ENCODE peak calls at places on chromosomes 6 and 20, in four cellular contexts. R is A549, W is lower lobe of right lung, C is pancreas. Q is an unnamed sample.

GRCh38 chr20:15248618-15249395 is 911.4 kb upstream of the FLRT3 start:
- DNase-seq in R (no peak), W (no peak), C (no peak), Q (no peak)

GRCh38 chr6:116292553-116292952 is 12.8 kb upstream of the TSPYL1 start:
- DNase-seq in R (no peak), W (no peak), C (no peak), Q (no peak)

GRCh38 chr20:36591281-36591680 is 14.3 kb upstream of the RAB5IF start:
- DNase-seq in R (no peak), W (no peak), C (no peak), Q (peak)

GRCh38 chr6:103797738-103798137 is 1062.0 kb downstream of the HACE1 start:
- DNase-seq in R (no peak), W (no peak), C (no peak), Q (no peak)

GRCh38 chr6:106163446-106163965 is 77.4 kb downstream of the PRDM1 start:
- DNase-seq in R (no peak), W (peak), C (no peak), Q (no peak)

GRCh38 chr20:58458342-58459057 is 56.7 kb downstream of the APCDD1L start:
- DNase-seq in R (no peak), W (no peak), C (no peak), Q (no peak)

GRCh38 chr6:34370371-34370770 is 22.1 kb downstream of the NUDT3 start:
- DNase-seq in R (no peak), W (no peak), C (no peak), Q (no peak)

GRCh38 chr6:30555428-30556005 is 772 bp downstream of the GNL1 start:
- DNase-seq in R (no peak), W (peak), C (peak), Q (peak)

GRCh38 chr6:97215157-97215769 is 67.8 kb downstream of the MMS22L start:
- DNase-seq in R (peak), W (no peak), C (no peak), Q (peak)

GRCh38 chr20:36439040-36439730 is 102.1 kb upstream of the MYL9 start:
- DNase-seq in R (peak), W (peak), C (peak), Q (peak)

GRCh38 chr20:63750807-63751470 is 11.4 kb downstream of the SLC2A4RG start:
- DNase-seq in R (no peak), W (no peak), C (no peak), Q (no peak)

GRCh38 chr6:129481706-129482105 is 228.3 kb downstream of the ARHGAP18 start:
- DNase-seq in R (no peak), W (no peak), C (no peak), Q (no peak)

GRCh38 chr6:129486333-129486732 is 223.6 kb downstream of the ARHGAP18 start:
- DNase-seq in R (no peak), W (no peak), C (no peak), Q (no peak)

GRCh38 chr6:129489215-129489765 is 220.7 kb downstream of the ARHGAP18 start:
- DNase-seq in R (no peak), W (no peak), C (no peak), Q (no peak)

GRCh38 chr6:129488313-129488712 is 221.7 kb downstream of the ARHGAP18 start:
- DNase-seq in R (no peak), W (no peak), C (no peak), Q (no peak)

DNA sequence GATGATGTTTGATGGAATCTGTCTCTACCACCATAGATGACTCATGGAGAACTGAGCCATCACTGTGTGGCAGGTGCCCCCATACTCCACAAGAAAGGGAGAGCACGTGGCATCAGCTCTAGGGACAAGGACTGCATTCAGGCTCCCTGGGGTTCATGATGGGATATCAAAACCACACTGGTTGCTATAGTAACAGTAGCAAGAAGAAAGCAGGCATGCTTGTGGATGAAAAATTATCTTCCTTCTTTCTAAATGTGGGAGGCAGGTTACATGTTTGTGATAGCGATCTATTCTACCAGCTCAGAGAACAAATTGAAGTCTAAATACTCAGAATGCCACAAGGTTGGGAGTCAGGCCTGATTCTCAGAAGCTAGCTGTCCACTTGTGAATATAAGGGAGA is 224.2 kb downstream of the ARHGAP18 start:
- DNase-seq in R (no peak), W (no peak), C (no peak), Q (peak)
- H3K27ac ChIP-seq in R (no peak), W (no peak), C (no peak), Q (no peak)

GRCh38 chr20:50625986-50626677 is 65.2 kb downstream of the RIPOR3 start:
- DNase-seq in R (peak), W (no peak), C (peak), Q (peak)

GRCh38 chr20:50628326-50628725 is 63.0 kb downstream of the RIPOR3 start:
- DNase-seq in R (no peak), W (no peak), C (no peak), Q (peak)

GRCh38 chr20:50628853-50629674 is 62.3 kb downstream of the RIPOR3 start:
- DNase-seq in R (no peak), W (no peak), C (no peak), Q (peak)

GRCh38 chr20:50629675-50630055 is 61.7 kb downstream of the RIPOR3 start:
- DNase-seq in R (peak), W (no peak), C (no peak), Q (no peak)

DNA sequence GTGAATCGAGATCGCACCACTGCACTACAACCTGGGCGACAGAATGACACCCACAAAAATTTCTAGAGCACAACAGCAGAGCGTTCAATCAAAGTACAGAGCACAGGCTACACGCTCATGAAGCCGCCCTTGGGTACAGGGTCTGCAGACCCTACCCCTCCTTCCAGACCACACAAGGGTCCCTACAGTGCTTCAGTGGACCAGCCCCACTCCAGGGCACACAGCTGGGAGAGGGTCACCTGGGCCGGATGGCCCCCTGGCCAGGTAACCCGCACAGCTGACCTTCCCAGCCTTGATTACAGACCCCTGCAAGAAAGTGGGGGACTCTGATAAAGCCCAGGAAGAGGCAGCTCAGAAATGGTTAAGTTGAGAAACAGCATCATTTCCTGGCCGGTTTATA is 63.6 kb downstream of the RIPOR3 start:
- DNase-seq in R (no peak), W (no peak), C (no peak), Q (no peak)
- H3K27ac ChIP-seq in R (peak), W (no peak), C (no peak), Q (no peak)

GRCh38 chr20:22985212-22985611 is 49.9 kb upstream of the SSTR4 start:
- DNase-seq in R (no peak), W (no peak), C (no peak), Q (no peak)

GRCh38 chr20:22984008-22984407 is 51.1 kb upstream of the SSTR4 start:
- DNase-seq in R (no peak), W (no peak), C (no peak), Q (no peak)

GRCh38 chr20:22984611-22985010 is 50.5 kb upstream of the SSTR4 start:
- DNase-seq in R (no peak), W (no peak), C (no peak), Q (no peak)
- H3K27ac ChIP-seq in R (no peak), W (peak), C (no peak), Q (no peak)

GRCh38 chr6:151387581-151387980 is 3.8 kb downstream of the ZBTB2 start:
- DNase-seq in R (no peak), W (no peak), C (no peak), Q (no peak)
- H3K27ac ChIP-seq in R (no peak), W (no peak), C (no peak), Q (no peak)

DNA sequence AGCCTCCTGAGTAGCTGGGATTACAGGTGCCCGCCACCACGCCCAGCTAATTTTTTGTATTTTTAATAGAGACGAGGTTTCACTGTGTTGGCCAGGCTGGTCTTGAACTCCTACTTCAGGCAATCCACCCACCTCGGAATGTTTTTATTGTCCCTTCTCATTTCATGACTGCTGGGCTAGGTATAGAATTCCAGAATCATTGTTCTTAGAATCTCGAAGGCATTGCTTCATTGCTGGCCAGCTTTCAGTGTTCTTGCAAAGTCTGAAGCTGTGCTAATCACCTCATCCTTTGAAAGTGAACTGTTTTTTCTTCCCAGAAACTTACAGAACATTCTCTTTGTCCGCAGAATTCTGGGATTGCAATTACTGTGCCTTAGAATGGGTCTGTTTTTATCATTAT is 49.0 kb downstream of the PTPN1 start:
- DNase-seq in R (no peak), W (no peak), C (no peak), Q (no peak)
- H3K27ac ChIP-seq in R (no peak), W (no peak), C (no peak), Q (no peak)

GRCh38 chr20:50535162-50535561 is 25.0 kb downstream of the PTPN1 start:
- DNase-seq in R (no peak), W (no peak), C (no peak), Q (no peak)

GRCh38 chr20:50536333-50536732 is 26.1 kb downstream of the PTPN1 start:
- DNase-seq in R (no peak), W (no peak), C (no peak), Q (no peak)

GRCh38 chr20:50533464-50533863 is 23.3 kb downstream of the PTPN1 start:
- DNase-seq in R (no peak), W (no peak), C (no peak), Q (no peak)

GRCh38 chr20:50533061-50533460 is 22.9 kb downstream of the PTPN1 start:
- DNase-seq in R (no peak), W (no peak), C (no peak), Q (no peak)

GRCh38 chr20:50534567-50534966 is 24.4 kb downstream of the PTPN1 start:
- DNase-seq in R (no peak), W (no peak), C (no peak), Q (no peak)
- H3K27ac ChIP-seq in R (no peak), W (peak), C (no peak), Q (no peak)

GRCh38 chr6:121442591-121442990 is 7.1 kb downstream of the GJA1 start:
- DNase-seq in R (no peak), W (no peak), C (no peak), Q (no peak)

GRCh38 chr6:121437861-121438651 is 2.6 kb downstream of the GJA1 start:
- DNase-seq in R (peak), W (no peak), C (no peak), Q (peak)

GRCh38 chr6:121436966-121437756 is 1.7 kb downstream of the GJA1 start:
- DNase-seq in R (peak), W (peak), C (peak), Q (peak)

GRCh38 chr6:121441477-121441876 is 6.0 kb downstream of the GJA1 start:
- DNase-seq in R (no peak), W (no peak), C (no peak), Q (no peak)

GRCh38 chr6:121439456-121440250 is 4.2 kb downstream of the GJA1 start:
- DNase-seq in R (no peak), W (no peak), C (no peak), Q (no peak)
- H3K27ac ChIP-seq in R (peak), W (no peak), C (no peak), Q (no peak)

Q was measured in SJCRH30.